ENCODE peak calls at places on chromosome 1, in six cellular contexts. One of them, this sample, is unnamed.

GRCh38 chr1:165116732-165117131 is 239.8 kb downstream of the LMX1A start:
- DNase-seq in fibroblast of lung: peak; percentile 22
- DNase-seq in GM06990: no peak
- DNase-seq in Caco-2: no peak
- DNase-seq in psoas muscle: no peak
- DNase-seq in tibial nerve: no peak
- DNase-seq in this sample: no peak

GRCh38 chr1:213914351-213914750 is 73.4 kb upstream of the PROX1 start:
- DNase-seq in fibroblast of lung: no peak
- DNase-seq in GM06990: no peak
- DNase-seq in Caco-2: no peak
- DNase-seq in psoas muscle: no peak
- DNase-seq in tibial nerve: no peak
- DNase-seq in this sample: no peak

GRCh38 chr1:2867087-2867425 is 65.6 kb upstream of the TTC34 start:
- DNase-seq in fibroblast of lung: no peak
- DNase-seq in GM06990: no peak
- DNase-seq in Caco-2: no peak
- DNase-seq in psoas muscle: no peak
- DNase-seq in tibial nerve: no peak
- DNase-seq in this sample: no peak

GRCh38 chr1:114620419-114620818 is 39.0 kb upstream of the BCAS2 start:
- DNase-seq in fibroblast of lung: no peak
- DNase-seq in GM06990: no peak
- DNase-seq in Caco-2: no peak
- DNase-seq in psoas muscle: no peak
- DNase-seq in tibial nerve: no peak
- DNase-seq in this sample: no peak

GRCh38 chr1:180927841-180928240 is 15.1 kb downstream of the KIAA1614 start:
- DNase-seq in fibroblast of lung: no peak
- DNase-seq in GM06990: no peak
- DNase-seq in Caco-2: no peak
- DNase-seq in psoas muscle: no peak
- DNase-seq in tibial nerve: no peak
- DNase-seq in this sample: no peak

GRCh38 chr1:63592536-63593302 is 492 bp upstream of the PGM1 start:
- DNase-seq in fibroblast of lung: peak; percentile 27
- DNase-seq in GM06990: no peak
- DNase-seq in Caco-2: no peak
- DNase-seq in psoas muscle: no peak
- DNase-seq in tibial nerve: no peak
- DNase-seq in this sample: no peak

GRCh38 chr1:116345830-116346229 is 27.2 kb upstream of the ATP1A1 start:
- DNase-seq in fibroblast of lung: no peak
- DNase-seq in GM06990: no peak
- DNase-seq in Caco-2: no peak
- DNase-seq in psoas muscle: no peak
- DNase-seq in tibial nerve: no peak
- DNase-seq in this sample: no peak

GRCh38 chr1:186091222-186091720 is 283.8 kb downstream of the TPR start:
- DNase-seq in fibroblast of lung: no peak
- DNase-seq in GM06990: no peak
- DNase-seq in Caco-2: no peak
- DNase-seq in psoas muscle: no peak
- DNase-seq in tibial nerve: no peak
- DNase-seq in this sample: no peak

GRCh38 chr1:42957880-42958487 is 684 bp downstream of the SLC2A1 start:
- DNase-seq in fibroblast of lung: peak; percentile 38
- DNase-seq in GM06990: peak; percentile 81
- DNase-seq in Caco-2: peak; percentile 71
- DNase-seq in psoas muscle: peak; percentile 60
- DNase-seq in tibial nerve: no peak
- DNase-seq in this sample: no peak

GRCh38 chr1:8197493-8198282 is 120.2 kb upstream of the SLC45A1 start:
- DNase-seq in fibroblast of lung: peak; percentile 89
- DNase-seq in GM06990: no peak
- DNase-seq in Caco-2: peak; percentile 74
- DNase-seq in psoas muscle: peak; percentile 64
- DNase-seq in tibial nerve: peak; percentile 58
- DNase-seq in this sample: peak; percentile 90

GRCh38 chr1:205147191-205147590 is 25.4 kb upstream of the RBBP5 start:
- DNase-seq in fibroblast of lung: peak; percentile 15
- DNase-seq in GM06990: no peak
- DNase-seq in Caco-2: no peak
- DNase-seq in psoas muscle: no peak
- DNase-seq in tibial nerve: no peak
- DNase-seq in this sample: no peak

GRCh38 chr1:65650682-65651081 is 142.0 kb upstream of the PDE4B start:
- DNase-seq in fibroblast of lung: no peak
- DNase-seq in GM06990: no peak
- DNase-seq in Caco-2: no peak
- DNase-seq in psoas muscle: no peak
- DNase-seq in tibial nerve: no peak
- DNase-seq in this sample: no peak

GRCh38 chr1:163378554-163378953 is 56.8 kb downstream of the NUF2 start:
- DNase-seq in fibroblast of lung: no peak
- DNase-seq in GM06990: no peak
- DNase-seq in Caco-2: no peak
- DNase-seq in psoas muscle: no peak
- DNase-seq in tibial nerve: no peak
- DNase-seq in this sample: no peak

GRCh38 chr1:68917456-68917855 is 420.6 kb upstream of the DEPDC1 start:
- DNase-seq in fibroblast of lung: no peak
- DNase-seq in GM06990: no peak
- DNase-seq in Caco-2: no peak
- DNase-seq in psoas muscle: no peak
- DNase-seq in tibial nerve: no peak
- DNase-seq in this sample: no peak

GRCh38 chr1:59928996-59929395 is 2.4 kb upstream of the CYP2J2 start:
- DNase-seq in fibroblast of lung: no peak
- DNase-seq in GM06990: no peak
- DNase-seq in Caco-2: no peak
- DNase-seq in psoas muscle: no peak
- DNase-seq in tibial nerve: no peak
- DNase-seq in this sample: no peak

GRCh38 chr1:69739181-69739580 is 171.5 kb downstream of the LRRC7 start:
- DNase-seq in fibroblast of lung: no peak
- DNase-seq in GM06990: no peak
- DNase-seq in Caco-2: no peak
- DNase-seq in psoas muscle: no peak
- DNase-seq in tibial nerve: no peak
- DNase-seq in this sample: no peak

GRCh38 chr1:196160066-196160795 is 448.0 kb downstream of the KCNT2 start:
- DNase-seq in fibroblast of lung: peak; percentile 89
- DNase-seq in GM06990: no peak
- DNase-seq in Caco-2: no peak
- DNase-seq in psoas muscle: no peak
- DNase-seq in tibial nerve: no peak
- DNase-seq in this sample: no peak

GRCh38 chr1:118788372-118788955 is 199.7 kb downstream of the TBX15 start:
- DNase-seq in fibroblast of lung: peak; percentile 1
- DNase-seq in GM06990: no peak
- DNase-seq in Caco-2: no peak
- DNase-seq in psoas muscle: no peak
- DNase-seq in tibial nerve: no peak
- DNase-seq in this sample: no peak

GRCh38 chr1:81812712-81813111 is 12.0 kb downstream of the ADGRL2 start:
- DNase-seq in fibroblast of lung: peak; percentile 49
- DNase-seq in GM06990: no peak
- DNase-seq in Caco-2: no peak
- DNase-seq in psoas muscle: no peak
- DNase-seq in tibial nerve: no peak
- DNase-seq in this sample: no peak

GRCh38 chr1:240732390-240732789 is 120.4 kb upstream of the GREM2 start:
- DNase-seq in fibroblast of lung: peak; percentile 77
- DNase-seq in GM06990: no peak
- DNase-seq in Caco-2: peak; percentile 40
- DNase-seq in psoas muscle: no peak
- DNase-seq in tibial nerve: no peak
- DNase-seq in this sample: no peak

GRCh38 chr1:218330043-218330623 is 15.0 kb upstream of the TGFB2 start:
- DNase-seq in fibroblast of lung: peak; percentile 69
- DNase-seq in GM06990: no peak
- DNase-seq in Caco-2: peak; percentile 9
- DNase-seq in psoas muscle: no peak
- DNase-seq in tibial nerve: no peak
- DNase-seq in this sample: no peak

GRCh38 chr1:164794310-164794709 is 235.3 kb downstream of the PBX1 start:
- DNase-seq in fibroblast of lung: peak; percentile 98
- DNase-seq in GM06990: no peak
- DNase-seq in Caco-2: no peak
- DNase-seq in psoas muscle: no peak
- DNase-seq in tibial nerve: no peak
- DNase-seq in this sample: no peak

GRCh38 chr1:25664357-25664796 is 47.8 kb downstream of the MAN1C1 start:
- DNase-seq in fibroblast of lung: peak; percentile 12
- DNase-seq in GM06990: no peak
- DNase-seq in Caco-2: no peak
- DNase-seq in psoas muscle: no peak
- DNase-seq in tibial nerve: no peak
- DNase-seq in this sample: no peak

GRCh38 chr1:87330201-87330953 is 1.7 kb downstream of the LMO4 start:
- DNase-seq in fibroblast of lung: peak; percentile 47
- DNase-seq in GM06990: no peak
- DNase-seq in Caco-2: no peak
- DNase-seq in psoas muscle: no peak
- DNase-seq in tibial nerve: no peak
- DNase-seq in this sample: no peak

GRCh38 chr1:21909787-21910503 is 27.2 kb downstream of the HSPG2 start:
- DNase-seq in fibroblast of lung: peak; percentile 65
- DNase-seq in GM06990: peak; percentile 55
- DNase-seq in Caco-2: no peak
- DNase-seq in psoas muscle: peak; percentile 75
- DNase-seq in tibial nerve: no peak
- DNase-seq in this sample: peak; percentile 65

GRCh38 chr1:56424744-56425493 is 154.4 kb downstream of the PLPP3 start:
- DNase-seq in fibroblast of lung: peak; percentile 62
- DNase-seq in GM06990: no peak
- DNase-seq in Caco-2: no peak
- DNase-seq in psoas muscle: peak; percentile 92
- DNase-seq in tibial nerve: no peak
- DNase-seq in this sample: peak; percentile 74

GRCh38 chr1:231814536-231814935 is 187.9 kb downstream of the DISC1 start:
- DNase-seq in fibroblast of lung: no peak
- DNase-seq in GM06990: no peak
- DNase-seq in Caco-2: no peak
- DNase-seq in psoas muscle: no peak
- DNase-seq in tibial nerve: no peak
- DNase-seq in this sample: no peak

DNA sequence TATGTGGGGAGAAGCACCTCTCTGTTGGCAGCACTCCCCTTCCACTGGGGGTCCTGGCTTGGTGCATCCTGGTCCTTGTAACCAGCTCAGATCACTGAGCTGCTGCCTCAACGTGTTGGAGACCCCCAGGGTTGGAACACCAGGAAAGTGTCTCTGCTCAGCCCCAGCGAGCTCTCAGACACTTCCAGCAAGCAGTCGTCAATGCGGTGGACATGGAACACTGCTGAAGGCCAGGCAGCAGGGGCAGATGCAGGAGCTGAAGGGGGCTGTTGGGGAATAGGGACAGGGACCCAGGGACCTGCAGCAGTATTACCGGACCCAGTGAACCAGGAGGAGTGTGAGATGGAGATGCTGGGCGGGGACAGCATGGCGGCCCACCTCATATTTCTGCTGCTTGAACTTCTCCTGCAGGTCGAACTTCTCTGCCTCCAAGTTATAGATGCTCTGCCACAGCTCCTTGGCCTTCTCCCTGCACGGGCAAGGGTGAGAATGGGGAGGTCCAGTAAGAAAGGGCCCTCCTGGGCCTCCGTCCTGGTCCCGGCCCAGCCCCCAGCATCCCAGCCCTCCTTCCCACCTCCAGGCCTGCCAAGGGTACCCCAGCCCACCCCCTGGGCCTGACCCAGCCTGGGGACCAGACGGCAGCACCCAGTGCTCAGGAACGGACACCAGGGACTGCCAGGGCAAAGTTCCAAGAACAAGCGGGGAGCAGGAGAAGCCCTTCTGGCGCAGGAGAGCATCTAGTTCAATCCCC is 16.4 kb downstream of the TNNT2 start:
- DNase-seq in fibroblast of lung: no peak
- DNase-seq in GM06990: no peak
- DNase-seq in Caco-2: no peak
- DNase-seq in psoas muscle: peak; percentile 46
- DNase-seq in tibial nerve: no peak
- DNase-seq in this sample: peak; percentile 55
- H3K36me3 ChIP-seq in fibroblast of lung: no peaks in the 10 kb centered on the region
- H3K36me3 ChIP-seq in GM06990: no peaks in the 10 kb centered on the region
- H3K36me3 ChIP-seq in Caco-2: no peaks in the 10 kb centered on the region
- H3K36me3 ChIP-seq in psoas muscle: no peaks in the 10 kb centered on the region
- H3K36me3 ChIP-seq in tibial nerve: no peaks in the 10 kb centered on the region
- H3K36me3 ChIP-seq in this sample: no peaks in the 10 kb centered on the region

DNA sequence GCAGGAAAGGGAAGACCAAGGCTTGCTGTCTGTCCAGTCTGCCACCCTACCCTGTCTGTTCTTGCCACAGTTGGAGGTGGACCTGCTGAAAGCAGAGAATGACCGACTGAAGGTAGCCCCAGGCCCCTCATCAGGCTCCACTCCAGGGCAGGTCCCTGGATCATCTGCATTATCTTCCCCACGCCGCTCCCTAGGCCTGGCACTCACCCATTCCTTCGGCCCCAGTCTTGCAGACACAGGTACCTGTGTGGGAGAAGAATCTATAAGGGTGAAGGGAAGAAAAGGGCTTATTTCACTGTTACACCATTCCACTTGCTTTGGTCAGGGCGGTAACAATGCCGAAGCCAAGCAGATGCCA is 20.3 kb upstream of the IPO9 start:
- DNase-seq in fibroblast of lung: no peak
- DNase-seq in GM06990: no peak
- DNase-seq in Caco-2: no peak
- DNase-seq in psoas muscle: no peak
- DNase-seq in tibial nerve: no peak
- DNase-seq in this sample: no peak
- H3K36me3 ChIP-seq in fibroblast of lung: peaks cover 55% of the 10 kb centered on the region
- H3K36me3 ChIP-seq in GM06990: no peaks in the 10 kb centered on the region
- H3K36me3 ChIP-seq in Caco-2: no peaks in the 10 kb centered on the region
- H3K36me3 ChIP-seq in psoas muscle: peaks cover 72% of the 10 kb centered on the region
- H3K36me3 ChIP-seq in tibial nerve: peaks cover 99% of the 10 kb centered on the region
- H3K36me3 ChIP-seq in this sample: peaks cover 74% of the 10 kb centered on the region

DNA sequence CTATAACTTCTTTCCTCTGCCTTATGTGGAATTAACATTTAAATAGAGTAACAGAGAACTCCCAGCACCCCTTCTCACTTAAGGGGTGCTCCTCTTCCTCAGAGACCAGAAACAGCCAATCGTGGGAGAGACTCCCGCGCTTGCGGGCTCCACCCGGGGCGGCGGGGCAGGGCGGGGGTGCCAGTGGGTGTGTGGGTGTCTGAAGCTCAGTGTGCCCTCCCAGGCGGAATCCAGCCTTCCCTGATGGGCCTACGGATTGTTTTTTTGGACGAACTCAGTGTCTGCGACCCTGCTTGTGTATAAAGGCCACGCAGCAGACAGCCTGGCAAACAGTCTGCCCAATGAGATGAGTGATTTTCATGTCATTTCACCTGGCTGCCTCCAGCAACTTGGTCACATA is 6.2 kb downstream of the RCC2 start:
- DNase-seq in fibroblast of lung: no peak
- DNase-seq in GM06990: no peak
- DNase-seq in Caco-2: no peak
- DNase-seq in psoas muscle: no peak
- DNase-seq in tibial nerve: no peak
- DNase-seq in this sample: no peak
- H3K36me3 ChIP-seq in fibroblast of lung: peaks cover 3% of the 10 kb centered on the region
- H3K36me3 ChIP-seq in GM06990: peaks cover 16% of the 10 kb centered on the region
- H3K36me3 ChIP-seq in Caco-2: peaks cover 1% of the 10 kb centered on the region
- H3K36me3 ChIP-seq in psoas muscle: peaks cover 41% of the 10 kb centered on the region
- H3K36me3 ChIP-seq in tibial nerve: peaks cover 50% of the 10 kb centered on the region
- H3K36me3 ChIP-seq in this sample: peaks cover 17% of the 10 kb centered on the region

GRCh38 chr1:53587252-53587992 is 128.2 kb downstream of the DMRTB1 start:
- DNase-seq in fibroblast of lung: no peak
- DNase-seq in GM06990: no peak
- DNase-seq in Caco-2: no peak
- DNase-seq in psoas muscle: no peak
- DNase-seq in tibial nerve: no peak
- DNase-seq in this sample: no peak
- H3K36me3 ChIP-seq in fibroblast of lung: no peaks in the 10 kb centered on the region
- H3K36me3 ChIP-seq in GM06990: no peaks in the 10 kb centered on the region
- H3K36me3 ChIP-seq in Caco-2: no peaks in the 10 kb centered on the region
- H3K36me3 ChIP-seq in psoas muscle: no peaks in the 10 kb centered on the region
- H3K36me3 ChIP-seq in tibial nerve: no peaks in the 10 kb centered on the region
- H3K36me3 ChIP-seq in this sample: no peaks in the 10 kb centered on the region

This sample was measured in upper lobe of right lung.